ENCODE peak calls at places on chromosomes 11 and 22, in six cellular contexts. One of them, this sample, is unnamed. For H3K4me1, the result is how much of the 10 kb centered on the place peaks cover.

GRCh38 chr11:64498151-64498550 is 92.9 kb upstream of the SLC22A12 start:
- DNase-seq in right lobe of liver: no peak
- DNase-seq in upper lobe of right lung: no peak
- DNase-seq in hepatocyte: no peak
- DNase-seq in H9: no peak
- DNase-seq in testis: no peak
- DNase-seq in this sample: no peak

GRCh38 chr22:48268293-48268692 is 1505.8 kb downstream of the TBC1D22A start:
- DNase-seq in right lobe of liver: no peak
- DNase-seq in upper lobe of right lung: no peak
- DNase-seq in hepatocyte: no peak
- DNase-seq in H9: no peak
- DNase-seq in testis: no peak
- DNase-seq in this sample: no peak

GRCh38 chr11:133901316-133901715 is 55.5 kb downstream of the IGSF9B start:
- DNase-seq in right lobe of liver: no peak
- DNase-seq in upper lobe of right lung: no peak
- DNase-seq in hepatocyte: no peak
- DNase-seq in H9: no peak
- DNase-seq in testis: no peak
- DNase-seq in this sample: no peak

GRCh38 chr22:28792491-28793383 is 7.6 kb downstream of the XBP1 start:
- DNase-seq in right lobe of liver: no peak
- DNase-seq in upper lobe of right lung: no peak
- DNase-seq in hepatocyte: no peak
- DNase-seq in H9: no peak
- DNase-seq in testis: no peak
- DNase-seq in this sample: no peak

GRCh38 chr22:32409977-32410376 is 2.1 kb downstream of the RTCB start:
- DNase-seq in right lobe of liver: no peak
- DNase-seq in upper lobe of right lung: no peak
- DNase-seq in hepatocyte: no peak
- DNase-seq in H9: no peak
- DNase-seq in testis: no peak
- DNase-seq in this sample: no peak

GRCh38 chr11:32433249-32434115 is 1.9 kb downstream of the WT1 start:
- DNase-seq in right lobe of liver: no peak
- DNase-seq in upper lobe of right lung: no peak
- DNase-seq in hepatocyte: no peak
- DNase-seq in H9: no peak
- DNase-seq in testis: no peak
- DNase-seq in this sample: peak

GRCh38 chr11:2527621-2528291 is 82.9 kb downstream of the KCNQ1 start:
- DNase-seq in right lobe of liver: peak
- DNase-seq in upper lobe of right lung: peak
- DNase-seq in hepatocyte: no peak
- DNase-seq in H9: no peak
- DNase-seq in testis: no peak
- DNase-seq in this sample: peak

GRCh38 chr11:13114566-13115465 is 105.7 kb downstream of the RASSF10 start:
- DNase-seq in right lobe of liver: no peak
- DNase-seq in upper lobe of right lung: no peak
- DNase-seq in hepatocyte: peak
- DNase-seq in H9: peak
- DNase-seq in testis: peak
- DNase-seq in this sample: peak

GRCh38 chr22:36809351-36809750 is 7.5 kb downstream of the PVALB start:
- DNase-seq in right lobe of liver: no peak
- DNase-seq in upper lobe of right lung: no peak
- DNase-seq in hepatocyte: no peak
- DNase-seq in H9: no peak
- DNase-seq in testis: no peak
- DNase-seq in this sample: no peak

GRCh38 chr11:31500560-31500959 is 8.9 kb downstream of the IMMP1L start:
- DNase-seq in right lobe of liver: no peak
- DNase-seq in upper lobe of right lung: no peak
- DNase-seq in hepatocyte: no peak
- DNase-seq in H9: no peak
- DNase-seq in testis: no peak
- DNase-seq in this sample: no peak

GRCh38 chr11:35796542-35796941 is 134.0 kb downstream of the TRIM44 start:
- DNase-seq in right lobe of liver: no peak
- DNase-seq in upper lobe of right lung: no peak
- DNase-seq in hepatocyte: no peak
- DNase-seq in H9: no peak
- DNase-seq in testis: no peak
- DNase-seq in this sample: no peak

GRCh38 chr11:12079726-12080556 is 30.4 kb upstream of the MICAL2 start:
- DNase-seq in right lobe of liver: no peak
- DNase-seq in upper lobe of right lung: peak
- DNase-seq in hepatocyte: peak
- DNase-seq in H9: no peak
- DNase-seq in testis: peak
- DNase-seq in this sample: no peak

GRCh38 chr22:22388494-22388893 is 120.0 kb downstream of the ZNF280B start:
- DNase-seq in right lobe of liver: no peak
- DNase-seq in upper lobe of right lung: no peak
- DNase-seq in hepatocyte: no peak
- DNase-seq in H9: no peak
- DNase-seq in testis: no peak
- DNase-seq in this sample: no peak

GRCh38 chr22:46353483-46354105 is 18.1 kb downstream of the TRMU start:
- DNase-seq in right lobe of liver: no peak
- DNase-seq in upper lobe of right lung: peak
- DNase-seq in hepatocyte: no peak
- DNase-seq in H9: no peak
- DNase-seq in testis: no peak
- DNase-seq in this sample: no peak
- H3K4me1 ChIP-seq in right lobe of liver: under half
- H3K4me1 ChIP-seq in upper lobe of right lung: under half
- H3K4me1 ChIP-seq in hepatocyte: under half
- H3K4me1 ChIP-seq in H9: under half
- H3K4me1 ChIP-seq in testis: under half
- H3K4me1 ChIP-seq in this sample: under half

DNA sequence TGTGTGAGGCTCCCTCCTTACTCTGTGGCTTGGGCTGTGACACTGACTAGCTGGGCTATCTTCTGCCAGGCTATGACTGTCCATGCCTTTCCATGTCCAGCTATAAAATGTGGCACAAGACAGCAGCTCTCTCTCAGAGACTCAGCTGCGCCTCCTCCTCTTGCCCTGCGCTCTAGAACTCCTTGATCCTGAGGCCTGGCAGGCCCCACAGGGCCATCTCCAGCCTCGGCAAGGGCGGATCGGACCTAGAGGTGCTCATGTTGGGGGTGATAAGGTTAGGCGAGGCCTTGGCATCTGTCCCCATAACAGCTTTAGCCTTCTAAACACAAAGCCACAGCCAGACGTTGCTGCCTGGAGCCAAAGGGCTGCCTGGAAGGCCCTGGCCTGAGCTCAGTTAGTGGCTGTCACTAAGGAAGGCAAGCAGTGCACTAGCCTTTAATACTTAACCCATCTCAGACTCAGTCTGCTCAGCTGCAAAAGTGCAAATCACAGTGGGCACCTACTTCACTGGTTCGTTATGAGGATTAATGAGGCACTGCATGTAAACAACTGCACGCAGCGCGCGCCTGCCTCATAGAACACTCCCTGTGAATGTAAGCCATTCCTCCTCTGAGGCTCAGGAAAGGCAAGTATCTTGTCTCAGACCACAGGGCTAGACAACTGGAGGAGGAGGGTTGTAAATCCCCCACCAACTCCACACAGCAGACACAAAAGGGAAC is 1.2 kb downstream of the GUCD1 start:
- DNase-seq in right lobe of liver: peak
- DNase-seq in upper lobe of right lung: no peak
- DNase-seq in hepatocyte: peak
- DNase-seq in H9: no peak
- DNase-seq in testis: peak
- DNase-seq in this sample: no peak
- H3K4me1 ChIP-seq in right lobe of liver: half or more
- H3K4me1 ChIP-seq in upper lobe of right lung: under half
- H3K4me1 ChIP-seq in hepatocyte: under half
- H3K4me1 ChIP-seq in H9: under half
- H3K4me1 ChIP-seq in testis: under half
- H3K4me1 ChIP-seq in this sample: under half

GRCh38 chr22:39250131-39250530 is 5.3 kb upstream of the PDGFB start:
- DNase-seq in right lobe of liver: no peak
- DNase-seq in upper lobe of right lung: no peak
- DNase-seq in hepatocyte: no peak
- DNase-seq in H9: no peak
- DNase-seq in testis: no peak
- DNase-seq in this sample: no peak
- H3K4me1 ChIP-seq in right lobe of liver: under half
- H3K4me1 ChIP-seq in upper lobe of right lung: under half
- H3K4me1 ChIP-seq in hepatocyte: under half
- H3K4me1 ChIP-seq in H9: under half
- H3K4me1 ChIP-seq in testis: under half
- H3K4me1 ChIP-seq in this sample: under half

GRCh38 chr11:38937709-38938108 is 2339.7 kb upstream of the RAG2 start:
- DNase-seq in right lobe of liver: no peak
- DNase-seq in upper lobe of right lung: no peak
- DNase-seq in hepatocyte: no peak
- DNase-seq in H9: no peak
- DNase-seq in testis: no peak
- DNase-seq in this sample: no peak
- H3K4me1 ChIP-seq in right lobe of liver: under half
- H3K4me1 ChIP-seq in upper lobe of right lung: under half
- H3K4me1 ChIP-seq in hepatocyte: under half
- H3K4me1 ChIP-seq in H9: under half
- H3K4me1 ChIP-seq in testis: under half
- H3K4me1 ChIP-seq in this sample: under half

GRCh38 chr22:42962295-42963230 is 52.4 kb downstream of the PACSIN2 start:
- DNase-seq in right lobe of liver: no peak
- DNase-seq in upper lobe of right lung: peak
- DNase-seq in hepatocyte: peak
- DNase-seq in H9: no peak
- DNase-seq in testis: no peak
- DNase-seq in this sample: peak
- H3K4me1 ChIP-seq in right lobe of liver: under half
- H3K4me1 ChIP-seq in upper lobe of right lung: half or more
- H3K4me1 ChIP-seq in hepatocyte: under half
- H3K4me1 ChIP-seq in H9: under half
- H3K4me1 ChIP-seq in testis: under half
- H3K4me1 ChIP-seq in this sample: under half

GRCh38 chr22:46088541-46089311 is 61.6 kb upstream of the PPARA start:
- DNase-seq in right lobe of liver: peak
- DNase-seq in upper lobe of right lung: peak
- DNase-seq in hepatocyte: no peak
- DNase-seq in H9: no peak
- DNase-seq in testis: no peak
- DNase-seq in this sample: no peak
- H3K4me1 ChIP-seq in right lobe of liver: half or more
- H3K4me1 ChIP-seq in upper lobe of right lung: half or more
- H3K4me1 ChIP-seq in hepatocyte: under half
- H3K4me1 ChIP-seq in H9: under half
- H3K4me1 ChIP-seq in testis: half or more
- H3K4me1 ChIP-seq in this sample: under half

GRCh38 chr11:111411456-111411855 is 32.4 kb upstream of the POU2AF1 start:
- DNase-seq in right lobe of liver: no peak
- DNase-seq in upper lobe of right lung: no peak
- DNase-seq in hepatocyte: no peak
- DNase-seq in H9: no peak
- DNase-seq in testis: no peak
- DNase-seq in this sample: no peak

GRCh38 chr11:111412293-111412692 is 33.2 kb upstream of the POU2AF1 start:
- DNase-seq in right lobe of liver: no peak
- DNase-seq in upper lobe of right lung: no peak
- DNase-seq in hepatocyte: no peak
- DNase-seq in H9: no peak
- DNase-seq in testis: no peak
- DNase-seq in this sample: no peak

GRCh38 chr11:111414267-111414931 is 35.3 kb upstream of the POU2AF1 start:
- DNase-seq in right lobe of liver: no peak
- DNase-seq in upper lobe of right lung: no peak
- DNase-seq in hepatocyte: no peak
- DNase-seq in H9: no peak
- DNase-seq in testis: no peak
- DNase-seq in this sample: peak

GRCh38 chr11:111414936-111415335 is 35.9 kb upstream of the POU2AF1 start:
- DNase-seq in right lobe of liver: no peak
- DNase-seq in upper lobe of right lung: no peak
- DNase-seq in hepatocyte: no peak
- DNase-seq in H9: no peak
- DNase-seq in testis: no peak
- DNase-seq in this sample: peak

DNA sequence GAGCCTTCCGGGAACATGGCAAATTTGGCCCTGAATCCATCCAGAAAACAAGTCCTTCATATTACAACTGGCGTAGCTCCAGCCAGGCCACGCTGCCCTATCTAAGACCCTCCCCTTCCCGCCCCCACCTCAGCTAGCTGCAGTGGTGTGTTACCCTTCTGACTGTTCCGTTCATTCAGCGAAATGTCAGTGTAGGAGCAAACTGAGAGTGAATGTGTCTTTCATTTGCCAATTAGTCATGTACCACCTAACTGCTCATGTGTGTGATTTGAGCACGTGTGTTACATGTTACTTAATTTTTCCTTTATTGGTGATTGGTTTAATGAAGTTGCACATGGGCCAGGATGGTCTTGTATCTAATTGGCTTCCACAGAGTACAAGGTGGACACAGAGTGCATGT is 34.8 kb upstream of the POU2AF1 start:
- DNase-seq in right lobe of liver: no peak
- DNase-seq in upper lobe of right lung: no peak
- DNase-seq in hepatocyte: no peak
- DNase-seq in H9: no peak
- DNase-seq in testis: no peak
- DNase-seq in this sample: peak
- H3K4me1 ChIP-seq in right lobe of liver: under half
- H3K4me1 ChIP-seq in upper lobe of right lung: under half
- H3K4me1 ChIP-seq in hepatocyte: under half
- H3K4me1 ChIP-seq in H9: under half
- H3K4me1 ChIP-seq in testis: under half
- H3K4me1 ChIP-seq in this sample: under half